ENCODE peak calls at places on chromosome 22, in six cellular contexts. A is fibroblast of lung, O is IMR-90, P is neuronal stem cell, H is mesenchymal stem cell, Z is mesendoderm. J is an unnamed sample.

GRCh38 chr22:50729391-50730012 is 8.5 kb upstream of the ACR start:
- DNase-seq in A (no peak), O (no peak), P (no peak), H (no peak), Z (no peak), J (no peak)

GRCh38 chr22:24095816-24096215 is 84.7 kb downstream of the CABIN1 start:
- DNase-seq in A (no peak), O (no peak), P (no peak), H (no peak), Z (no peak), J (no peak)

GRCh38 chr22:25146906-25147754 is 52.5 kb upstream of the CRYBB3 start:
- DNase-seq in A (no peak), O (no peak), P (no peak), H (no peak), Z (no peak), J (no peak)

GRCh38 chr22:20386972-20387371 is 7.0 kb upstream of the ZNF74 start:
- DNase-seq in A (no peak), O (no peak), P (no peak), H (no peak), Z (no peak), J (no peak)

GRCh38 chr22:37464181-37464580 is 22.0 kb downstream of the MFNG start:
- DNase-seq in A (no peak), O (no peak), P (no peak), H (no peak), Z (no peak), J (no peak)

GRCh38 chr22:24418786-24419479 is 8.5 kb upstream of the ADORA2A start:
- DNase-seq in A (no peak), O (no peak), P (no peak), H (no peak), Z (no peak), J (no peak)

GRCh38 chr22:37749831-37750595 is 53.2 kb downstream of the TRIOBP start:
- DNase-seq in A (peak; percentile 75), O (peak; percentile 78), P (no peak), H (peak; percentile 83), Z (peak; percentile 36), J (no peak)

GRCh38 chr22:26576026-26576680 is 13.8 kb downstream of the TPST2 start:
- DNase-seq in A (peak; percentile 19), O (peak; percentile 39), P (no peak), H (no peak), Z (peak; percentile 86), J (no peak)

GRCh38 chr22:43946391-43946680 is 8.9 kb upstream of the SAMM50 start:
- DNase-seq in A (no peak), O (no peak), P (no peak), H (no peak), Z (peak; percentile 42), J (no peak)

GRCh38 chr22:47367993-47368945 is 605.8 kb downstream of the TBC1D22A start:
- DNase-seq in A (no peak), O (no peak), P (no peak), H (no peak), Z (no peak), J (peak; percentile 6)

GRCh38 chr22:41636467-41636866 is 15.4 kb downstream of the XRCC6 start:
- DNase-seq in A (peak; percentile 60), O (peak; percentile 30), P (no peak), H (no peak), Z (no peak), J (no peak)

GRCh38 chr22:50434849-50435700 is 39.8 kb downstream of the SBF1 start:
- DNase-seq in A (no peak), O (no peak), P (no peak), H (no peak), Z (no peak), J (no peak)

GRCh38 chr22:25362215-25362882 is 142.9 kb downstream of the CRYBB2 start:
- DNase-seq in A (peak; percentile 15), O (peak; percentile 38), P (peak; percentile 67), H (peak; percentile 57), Z (peak; percentile 69), J (peak; percentile 75)

GRCh38 chr22:20956258-20957117 is 10.6 kb upstream of the AIFM3 start:
- DNase-seq in A (peak; percentile 34), O (peak; percentile 25), P (no peak), H (peak; percentile 50), Z (peak; percentile 94), J (peak; percentile 89)

GRCh38 chr22:37454857-37455686 is 27.8 kb upstream of the ELFN2 start:
- DNase-seq in A (peak; percentile 96), O (peak; percentile 89), P (no peak), H (peak; percentile 96), Z (peak; percentile 73), J (no peak)

GRCh38 chr22:27435839-27436581 is 365.5 kb downstream of the MN1 start:
- DNase-seq in A (peak; percentile 84), O (peak; percentile 65), P (peak; percentile 45), H (peak; percentile 27), Z (peak; percentile 29), J (no peak)

GRCh38 chr22:17742528-17742902 is 31.8 kb downstream of the BID start:
- DNase-seq in A (peak; percentile 61), O (peak; percentile 66), P (peak; percentile 82), H (peak; percentile 67), Z (peak; percentile 93), J (peak; percentile 74)

GRCh38 chr22:34931026-34931425 is 134.9 kb upstream of the ISX start:
- DNase-seq in A (no peak), O (no peak), P (no peak), H (no peak), Z (no peak), J (no peak)

GRCh38 chr22:43923191-43923590 is 414 bp upstream of the PNPLA3 start:
- DNase-seq in A (peak; percentile 24), O (no peak), P (no peak), H (peak; percentile 55), Z (no peak), J (no peak)

GRCh38 chr22:42662114-42663021 is 13.2 kb upstream of the CYB5R3 start:
- DNase-seq in A (peak; percentile 36), O (peak; percentile 53), P (peak; percentile 77), H (peak; percentile 67), Z (peak; percentile 66), J (peak; percentile 91)

GRCh38 chr22:27348634-27349033 is 452.9 kb downstream of the MN1 start:
- DNase-seq in A (peak; percentile 37), O (peak; percentile 43), P (no peak), H (peak; percentile 10), Z (no peak), J (no peak)

GRCh38 chr22:20095521-20095920 is 15.5 kb downstream of the DGCR8 start:
- DNase-seq in A (no peak), O (no peak), P (no peak), H (no peak), Z (no peak), J (no peak)

GRCh38 chr22:42786606-42787356 is 66.1 kb upstream of the A4GALT start:
- DNase-seq in A (no peak), O (no peak), P (no peak), H (no peak), Z (no peak), J (no peak)

GRCh38 chr22:17348464-17349103 is 20.7 kb upstream of the CECR2 start:
- DNase-seq in A (no peak), O (no peak), P (no peak), H (no peak), Z (no peak), J (no peak)

GRCh38 chr22:27625769-27626674 is 175.5 kb downstream of the MN1 start:
- DNase-seq in A (no peak), O (no peak), P (no peak), H (peak; percentile 27), Z (no peak), J (no peak)

GRCh38 chr22:32801436-32802290 is at the start of gene TIMP3:
- DNase-seq in A (peak; percentile 82), O (peak; percentile 82), P (peak; percentile 69), H (peak; percentile 86), Z (peak; percentile 84), J (peak; percentile 69)

GRCh38 chr22:32799516-32799915 is 2.0 kb upstream of the TIMP3 start:
- DNase-seq in A (no peak), O (no peak), P (no peak), H (no peak), Z (no peak), J (no peak)

GRCh38 chr22:32802291-32802826 is 854 bp downstream of the TIMP3 start:
- DNase-seq in A (peak; percentile 48), O (no peak), P (no peak), H (no peak), Z (no peak), J (no peak)

GRCh38 chr22:32800158-32800557 is 1.3 kb upstream of the TIMP3 start:
- DNase-seq in A (no peak), O (no peak), P (no peak), H (no peak), Z (no peak), J (no peak)

GRCh38 chr22:32801001-32801435 is 487 bp upstream of the TIMP3 start:
- DNase-seq in A (no peak), O (no peak), P (no peak), H (peak; percentile 44), Z (no peak), J (no peak)
- H3K4me3 ChIP-seq in A (peak overlapping the region; percentile 38), O (peak overlapping the region; percentile 32), P (no peak overlapping the region), H (peak overlapping the region; percentile 83), Z (peak overlapping the region; percentile 6), J (peak overlapping the region; percentile 43)

GRCh38 chr22:30930228-30930627 is 38.3 kb downstream of the MORC2 start:
- DNase-seq in A (no peak), O (no peak), P (no peak), H (no peak), Z (no peak), J (no peak)
- H3K36me3 ChIP-seq in A (peaks cover 35% of the 10 kb centered on the region), O (peaks cover 88% of the 10 kb centered on the region), P (peaks cover 98% of the 10 kb centered on the region), H (peaks cover 84% of the 10 kb centered on the region), Z (peaks cover 37% of the 10 kb centered on the region), J (peaks cover 17% of the 10 kb centered on the region)

GRCh38 chr22:49133541-49133940 is 694.1 kb downstream of the BRD1 start:
- DNase-seq in A (no peak), O (no peak), P (no peak), H (no peak), Z (no peak), J (no peak)
- H3K9ac ChIP-seq in A (no peak overlapping the region), O (no peak overlapping the region), P (no peak overlapping the region), H (no peak overlapping the region), Z (no peak overlapping the region), J (no peak overlapping the region)

GRCh38 chr22:29171721-29172120 is 34.0 kb upstream of the EMID1 start:
- DNase-seq in A (no peak), O (no peak), P (no peak), H (no peak), Z (no peak), J (no peak)

GRCh38 chr22:29172216-29172615 is 33.5 kb upstream of the EMID1 start:
- DNase-seq in A (no peak), O (no peak), P (no peak), H (no peak), Z (no peak), J (no peak)

GRCh38 chr22:29175312-29175835 is 30.3 kb upstream of the EMID1 start:
- DNase-seq in A (no peak), O (no peak), P (no peak), H (no peak), Z (no peak), J (no peak)
- H3K4me3 ChIP-seq in A (no peak overlapping the region), O (no peak overlapping the region), P (no peak overlapping the region), H (no peak overlapping the region), Z (no peak overlapping the region), J (no peak overlapping the region)

GRCh38 chr22:39416319-39416718 is 16.7 kb downstream of the TAB1 start:
- DNase-seq in A (no peak), O (no peak), P (no peak), H (no peak), Z (no peak), J (no peak)
- H3K36me3 ChIP-seq in A (peaks cover 18% of the 10 kb centered on the region), O (peaks cover 55% of the 10 kb centered on the region), P (peaks cover 62% of the 10 kb centered on the region), H (peaks cover 61% of the 10 kb centered on the region), Z (no peaks in the 10 kb centered on the region), J (peaks cover 13% of the 10 kb centered on the region)